ENCODE peak calls at places on chromosomes 16 and 17, in seven cellular contexts. I is neuronal stem cell, X is IMR-90, T is mesendoderm, C is H9, B is H1, W is trophoblast cell. H is an unnamed sample.

GRCh38 chr16:30658731-30659506 is 688 bp downstream of the FBRS start:
- DNase-seq in W (peak), I (peak), B (peak), T (peak), X (peak), C (no peak), H (peak)

GRCh38 chr17:49018673-49019215 is 21.6 kb downstream of the IGF2BP1 start:
- DNase-seq in W (no peak), C (peak), B (no peak), T (no peak), I (no peak), X (no peak), H (no peak)

GRCh38 chr16:55668337-55669281 is 12.8 kb downstream of the SLC6A2 start:
- DNase-seq in C (peak), W (peak), T (peak), I (no peak), X (peak), B (no peak), H (no peak)

GRCh38 chr17:31654936-31655335 is 204.1 kb downstream of the COPRS start:
- DNase-seq in C (no peak), I (no peak), W (peak), X (peak), B (no peak), T (peak), H (no peak)

GRCh38 chr17:71023631-71024030 is 854.3 kb downstream of the KCNJ2 start:
- DNase-seq in C (no peak), X (no peak), W (no peak), T (no peak), I (no peak), B (no peak), H (peak)

GRCh38 chr17:80704381-80704819 is 159.8 kb downstream of the RPTOR start:
- DNase-seq in W (peak), T (no peak), B (no peak), X (peak), C (no peak), I (no peak), H (peak)

GRCh38 chr16:1158456-1159324 is 5.8 kb downstream of the CACNA1H start:
- DNase-seq in T (no peak), W (no peak), C (no peak), B (no peak), X (peak), I (no peak), H (no peak)

GRCh38 chr17:66737524-66737923 is 97.4 kb upstream of the CACNG5 start:
- DNase-seq in T (peak), W (no peak), I (peak), X (peak), B (no peak), C (peak), H (peak)

GRCh38 chr16:645852-646678 is 3.1 kb upstream of the WDR90 start:
- DNase-seq in C (no peak), W (peak), X (no peak), I (no peak), T (no peak), B (no peak), H (no peak)

GRCh38 chr17:48593126-48593829 is at the start of gene HOXB5:
- DNase-seq in T (peak), C (peak), X (peak), I (no peak), B (no peak), W (no peak), H (no peak)

GRCh38 chr16:48833461-48833860 is 223.5 kb upstream of the N4BP1 start:
- DNase-seq in W (no peak), C (no peak), B (no peak), I (no peak), X (no peak), T (peak), H (no peak)

GRCh38 chr17:1953866-1954265 is 71.3 kb downstream of the RTN4RL1 start:
- DNase-seq in W (no peak), T (no peak), B (no peak), I (no peak), X (no peak), C (no peak), H (no peak)

DNA sequence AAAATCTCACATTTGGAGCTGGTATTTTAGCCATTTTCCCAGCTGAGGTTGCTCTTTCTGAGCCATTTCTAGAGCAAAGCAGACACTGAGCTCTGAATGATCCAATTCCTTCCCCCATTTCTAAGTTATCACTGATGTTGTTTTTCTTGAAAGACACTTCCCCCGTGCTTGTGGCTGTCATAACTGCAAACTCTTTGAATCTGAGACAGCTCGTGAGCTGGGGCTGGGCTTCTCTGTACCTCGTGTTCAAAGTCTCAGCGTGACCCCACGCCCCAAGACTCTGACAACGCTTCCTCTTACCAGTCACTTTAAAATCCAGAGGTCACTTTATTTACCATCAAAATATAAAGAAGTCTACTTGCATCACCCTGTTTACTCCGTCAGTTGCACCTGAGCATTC is 35.1 kb downstream of the CDRT15 start:
- DNase-seq in X (no peak), B (no peak), W (no peak), I (no peak), T (no peak), C (no peak), H (no peak)
- H2BK120ac ChIP-seq in X (no peak), B (no peak), W (no peak), I (no peak), T (no peak), C (no peak), H (no peak)

DNA sequence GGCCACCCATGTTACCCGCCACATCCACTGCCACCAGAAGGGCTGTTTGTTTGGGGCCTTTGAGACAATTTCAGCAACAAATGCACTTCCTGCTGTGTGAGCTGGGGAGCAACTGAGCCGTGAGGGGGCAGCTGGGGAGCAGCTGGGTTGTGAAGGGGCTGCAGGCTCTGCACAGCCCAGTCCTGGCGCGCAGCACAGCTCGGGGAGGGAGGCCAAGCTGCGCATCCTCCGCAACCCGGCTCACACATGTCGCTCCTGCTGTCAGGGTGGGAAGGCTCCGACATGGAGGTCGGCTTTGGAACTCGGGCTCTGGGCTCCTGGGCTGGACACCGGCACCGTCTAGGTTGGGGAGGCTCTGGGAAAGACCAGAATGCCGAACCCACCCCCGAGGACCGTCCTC is 53.6 kb downstream of the CBFA2T3 start:
- DNase-seq in T (no peak), I (no peak), C (no peak), B (no peak), W (no peak), X (no peak), H (no peak)
- H2AK5ac ChIP-seq in T (no peak), I (peak), C (no peak), B (no peak), W (peak), X (no peak), H (no peak)

GRCh38 chr17:64628641-64629040 is 33.5 kb downstream of the SMURF2 start:
- DNase-seq in I (no peak), C (no peak), B (no peak), T (no peak), X (no peak), W (no peak), H (no peak)

GRCh38 chr17:64625541-64625940 is 36.6 kb downstream of the SMURF2 start:
- DNase-seq in I (no peak), W (no peak), X (no peak), B (no peak), C (no peak), T (no peak), H (no peak)

GRCh38 chr17:64627797-64628196 is 34.3 kb downstream of the SMURF2 start:
- DNase-seq in T (no peak), W (no peak), B (no peak), X (no peak), C (no peak), I (no peak), H (no peak)

GRCh38 chr17:64622931-64623654 is 39.0 kb downstream of the SMURF2 start:
- DNase-seq in X (peak), T (no peak), I (no peak), C (no peak), B (no peak), W (peak), H (peak)

DNA sequence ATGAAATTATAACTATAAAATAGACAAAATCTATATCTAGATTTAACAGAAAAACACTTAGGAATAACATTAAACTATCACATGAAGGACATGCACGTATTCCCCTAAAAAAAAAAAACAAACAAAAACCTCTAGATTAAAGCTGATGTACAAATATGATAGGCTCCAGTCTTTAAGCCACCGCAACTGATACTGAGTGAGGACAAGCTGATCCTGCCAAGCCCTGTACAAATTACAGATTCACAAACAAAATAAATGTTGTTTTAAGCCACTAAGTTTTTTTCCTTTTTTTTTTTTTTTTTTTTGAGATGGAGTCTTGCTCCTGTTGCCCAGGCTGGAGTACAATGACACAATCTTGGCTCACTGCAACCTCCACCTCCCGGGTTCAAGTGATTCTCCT is 35.3 kb downstream of the SMURF2 start:
- DNase-seq in X (no peak), T (no peak), W (no peak), C (no peak), I (no peak), B (no peak), H (no peak)
- H3K27ac ChIP-seq in X (no peak), T (no peak), W (no peak), C (no peak), I (no peak), B (no peak), H (no peak)

DNA sequence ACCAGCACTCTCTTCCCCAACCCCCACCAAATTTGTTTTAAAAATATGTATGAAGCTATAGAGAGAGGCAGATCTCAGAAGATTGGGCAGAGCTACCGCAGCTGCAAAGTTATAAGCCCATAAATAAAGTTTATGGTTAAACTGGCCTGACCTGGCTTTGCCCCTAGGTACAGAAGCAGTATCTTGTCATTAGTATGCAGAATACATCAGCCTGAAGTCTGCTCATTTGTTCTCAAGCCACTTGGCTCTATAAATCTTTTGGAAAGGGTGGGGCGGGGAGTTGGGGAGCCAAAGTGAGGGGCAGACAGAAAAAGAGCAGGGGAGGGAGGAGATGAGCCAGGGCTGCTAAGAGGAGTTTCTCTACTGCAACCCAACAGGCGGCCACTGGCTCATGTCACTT is 113.2 kb downstream of the SOX9 start:
- DNase-seq in X (no peak), C (no peak), W (no peak), T (no peak), I (no peak), B (no peak), H (no peak)
- H2BK120ac ChIP-seq in X (no peak), C (no peak), W (no peak), T (no peak), I (no peak), B (no peak), H (no peak)

GRCh38 chr17:74460996-74461395 is 5.4 kb upstream of the CD300A start:
- DNase-seq in T (no peak), W (no peak), C (no peak), X (no peak), B (no peak), I (no peak), H (no peak)
- H2AK5ac ChIP-seq in T (no peak), W (no peak), C (no peak), X (no peak), B (no peak), I (no peak), H (no peak)

GRCh38 chr17:64599187-64599676 is 62.9 kb downstream of the SMURF2 start:
- DNase-seq in C (peak), B (no peak), W (peak), X (no peak), I (no peak), T (no peak), H (no peak)

GRCh38 chr17:64599827-64600226 is 62.3 kb downstream of the SMURF2 start:
- DNase-seq in C (no peak), W (no peak), I (no peak), B (no peak), X (no peak), T (no peak), H (no peak)

GRCh38 chr17:64596439-64596838 is 65.7 kb downstream of the SMURF2 start:
- DNase-seq in X (no peak), T (no peak), C (no peak), W (no peak), B (no peak), I (no peak), H (no peak)

GRCh38 chr17:64598672-64599071 is 63.4 kb downstream of the SMURF2 start:
- DNase-seq in X (no peak), B (no peak), C (no peak), I (no peak), W (no peak), T (no peak), H (no peak)

DNA sequence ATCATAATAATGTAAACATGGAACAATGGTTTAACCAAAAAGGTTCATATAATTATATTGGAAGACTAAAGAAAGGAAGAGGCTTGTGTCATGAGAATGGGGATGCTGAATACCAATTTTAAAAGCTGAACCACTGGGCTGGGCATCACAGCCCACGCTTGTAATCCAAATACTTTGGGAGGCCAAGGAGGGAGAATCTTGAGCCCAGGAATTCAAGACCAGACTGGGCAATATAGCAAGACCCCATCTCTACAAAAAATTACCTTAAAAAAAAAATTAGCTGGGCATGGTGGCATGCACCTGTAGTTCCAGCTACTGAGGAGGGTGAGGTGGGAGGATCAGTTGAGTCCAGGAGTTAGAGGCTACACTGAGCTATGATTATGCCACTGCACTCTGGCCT is 65.1 kb downstream of the SMURF2 start:
- DNase-seq in X (no peak), T (no peak), B (no peak), I (no peak), W (no peak), C (no peak), H (no peak)
- H3K27ac ChIP-seq in X (no peak), T (no peak), B (no peak), I (no peak), W (no peak), C (no peak), H (no peak)

GRCh38 chr16:24346734-24347133 is 90.6 kb downstream of the CACNG3 start:
- DNase-seq in W (no peak), I (no peak), T (no peak), B (peak), X (no peak), C (no peak), H (no peak)
- H2BK120ac ChIP-seq in W (no peak), I (no peak), T (no peak), B (no peak), X (no peak), C (no peak), H (no peak)

GRCh38 chr17:40714473-40714872 is 10.9 kb upstream of the KRT24 start:
- DNase-seq in B (no peak), I (no peak), C (no peak), W (no peak), X (no peak), T (no peak), H (no peak)

GRCh38 chr17:40720904-40721303 is 17.4 kb upstream of the KRT24 start:
- DNase-seq in T (no peak), I (no peak), X (no peak), C (no peak), B (no peak), W (no peak), H (no peak)

GRCh38 chr17:40722146-40722720 is 18.7 kb upstream of the KRT24 start:
- DNase-seq in W (peak), T (no peak), I (no peak), B (no peak), X (no peak), C (no peak), H (no peak)

GRCh38 chr17:40717776-40718175 is 14.2 kb upstream of the KRT24 start:
- DNase-seq in B (no peak), C (no peak), W (peak), I (no peak), X (no peak), T (no peak), H (no peak)

DNA sequence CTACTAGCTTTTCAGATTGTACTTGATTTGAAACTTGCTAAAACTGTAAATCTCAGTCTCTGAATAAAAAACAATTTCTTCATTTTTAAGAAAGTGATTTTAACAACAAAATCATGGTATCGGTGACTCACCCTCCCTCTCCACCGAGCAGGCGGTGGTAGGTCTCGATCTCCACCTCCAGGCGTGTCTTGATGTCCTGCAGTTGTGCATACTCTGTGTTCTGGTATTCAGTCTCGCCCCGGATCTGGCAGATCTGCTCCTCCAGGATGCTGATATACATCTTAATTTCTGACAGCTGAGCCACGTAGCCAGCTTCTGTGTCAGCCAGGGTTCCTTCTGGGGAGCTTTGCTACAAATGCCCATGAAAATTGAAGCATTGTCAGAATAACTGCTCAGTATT is 15.4 kb upstream of the KRT24 start:
- DNase-seq in C (no peak), B (no peak), I (no peak), T (no peak), W (peak), X (no peak), H (no peak)
- H2AK5ac ChIP-seq in C (no peak), B (no peak), I (no peak), T (no peak), W (no peak), X (no peak), H (no peak)

GRCh38 chr17:61144876-61145564 is 254.6 kb upstream of the TBX2 start:
- DNase-seq in W (no peak), B (no peak), I (no peak), T (peak), X (no peak), C (no peak), H (peak)

GRCh38 chr17:61143026-61143425 is 256.6 kb upstream of the TBX2 start:
- DNase-seq in I (no peak), C (no peak), X (no peak), B (no peak), T (no peak), W (no peak), H (no peak)

GRCh38 chr17:61140386-61140785 is 259.3 kb upstream of the TBX2 start:
- DNase-seq in T (no peak), B (no peak), X (no peak), I (no peak), C (no peak), W (no peak), H (no peak)

GRCh38 chr17:61139219-61139618 is 260.4 kb upstream of the TBX2 start:
- DNase-seq in B (no peak), I (no peak), W (peak), X (peak), C (no peak), T (no peak), H (peak)

GRCh38 chr17:61144137-61144536 is 255.5 kb upstream of the TBX2 start:
- DNase-seq in T (no peak), B (no peak), W (no peak), C (no peak), I (no peak), X (no peak), H (peak)
- H3K27ac ChIP-seq in T (no peak), B (no peak), W (no peak), C (no peak), I (no peak), X (no peak), H (no peak)

DNA sequence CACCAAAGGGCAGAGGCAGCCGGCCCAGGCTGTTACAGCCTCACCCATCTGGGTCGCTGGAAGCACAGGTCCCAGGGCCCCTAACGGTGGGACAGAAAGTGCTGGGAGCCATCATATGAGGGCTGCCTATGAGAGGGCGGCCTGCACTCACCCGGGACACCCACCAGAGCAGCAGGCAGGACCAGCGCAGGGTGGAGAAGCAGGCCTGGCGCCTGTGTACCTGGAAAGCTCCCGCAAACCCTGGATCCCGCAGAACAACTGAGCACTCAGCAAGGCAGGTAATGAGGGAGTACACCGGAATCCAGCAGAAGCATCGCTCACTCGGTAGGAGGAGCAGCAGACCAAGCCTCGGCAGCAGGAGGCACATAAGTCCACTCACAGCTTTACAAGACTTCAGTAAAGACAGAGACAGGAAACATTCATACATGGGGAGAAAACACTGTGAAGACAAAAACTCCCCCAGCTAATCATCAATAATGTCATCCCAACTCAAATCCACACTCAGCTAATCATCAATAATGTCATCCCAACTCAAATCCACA is 31.5 kb upstream of the C16orf95 start:
- DNase-seq in X (no peak), W (no peak), B (no peak), I (no peak), C (no peak), T (no peak), H (no peak)
- H2BK120ac ChIP-seq in X (no peak), W (no peak), B (no peak), I (no peak), C (no peak), T (no peak), H (no peak)